ENCODE peak calls at places on chromosomes 2 and 18, in six cellular contexts. R, V, S, F, M and W are unnamed samples.

GRCh38 chr2:126720647-126721046 is 64.7 kb downstream of the GYPC start:
- DNase-seq in V (no peak), F (no peak), R (no peak), M (no peak), S (no peak), W (no peak)

GRCh38 chr2:150938586-150938985 is 323.1 kb downstream of the RBM43 start:
- DNase-seq in F (peak), V (no peak), S (no peak), R (no peak), M (no peak), W (no peak)

GRCh38 chr2:157307021-157307420 is 18.6 kb downstream of the ERMN start:
- DNase-seq in R (no peak), S (no peak), M (no peak), V (no peak), F (no peak), W (no peak)

GRCh38 chr2:237583385-237584295 is 6.9 kb downstream of the RAB17 start:
- DNase-seq in M (no peak), S (no peak), V (no peak), R (no peak), F (no peak), W (no peak)

GRCh38 chr2:64336171-64336570 is 117.8 kb upstream of the LGALSL start:
- DNase-seq in R (no peak), V (no peak), F (no peak), S (no peak), M (no peak), W (no peak)

GRCh38 chr2:203656522-203657287 is 49.7 kb upstream of the CD28 start:
- DNase-seq in S (peak), V (peak), M (no peak), R (no peak), F (peak), W (no peak)

GRCh38 chr2:36329746-36330145 is 25.8 kb upstream of the CRIM1 start:
- DNase-seq in F (peak), M (no peak), S (no peak), R (peak), V (no peak), W (no peak)

GRCh38 chr2:121360566-121361300 is 75.7 kb upstream of the TFCP2L1 start:
- DNase-seq in M (no peak), V (no peak), F (peak), R (peak), S (peak), W (no peak)

GRCh38 chr2:162327134-162327769 is 8.8 kb upstream of the IFIH1 start:
- DNase-seq in F (no peak), R (no peak), M (peak), V (no peak), S (no peak), W (no peak)

GRCh38 chr2:3512086-3512485 is 7.2 kb downstream of the ADI1 start:
- DNase-seq in V (no peak), F (no peak), M (no peak), S (no peak), R (no peak), W (no peak)

GRCh38 chr2:204870053-204870452 is 324.8 kb downstream of the PARD3B start:
- DNase-seq in F (no peak), R (no peak), V (no peak), S (no peak), M (no peak), W (no peak)

GRCh38 chr2:70960833-70961647 is 17.4 kb upstream of the ANKRD53 start:
- DNase-seq in F (no peak), R (no peak), V (no peak), M (no peak), S (no peak), W (no peak)

GRCh38 chr2:222304737-222305509 is 6.1 kb upstream of the PAX3 start:
- DNase-seq in V (no peak), R (no peak), M (no peak), S (no peak), F (no peak), W (no peak)

GRCh38 chr2:1539441-1539840 is 126.2 kb downstream of the TPO start:
- DNase-seq in S (no peak), F (no peak), M (no peak), R (no peak), V (no peak), W (no peak)

GRCh38 chr2:45397292-45397691 is 213.8 kb downstream of the SRBD1 start:
- DNase-seq in M (no peak), V (no peak), F (no peak), S (no peak), R (no peak), W (no peak)

GRCh38 chr2:98730053-98730850 is 680 bp downstream of the MGAT4A start:
- DNase-seq in F (no peak), V (peak), S (peak), R (no peak), M (peak), W (peak)

GRCh38 chr18:834086-834720 is 22.2 kb upstream of the YES1 start:
- DNase-seq in R (no peak), V (no peak), M (no peak), F (no peak), S (no peak), W (no peak)

GRCh38 chr2:196331143-196331542 is 159.8 kb upstream of the STK17B start:
- DNase-seq in M (no peak), F (peak), S (peak), R (peak), V (no peak), W (no peak)

GRCh38 chr2:100179806-100180205 is 37.4 kb upstream of the AFF3 start:
- DNase-seq in V (no peak), R (no peak), F (no peak), M (no peak), S (no peak), W (no peak)

GRCh38 chr2:166081852-166082251 is 46.0 kb downstream of the SCN1A start:
- DNase-seq in V (no peak), F (no peak), M (no peak), R (no peak), S (no peak), W (no peak)

GRCh38 chr2:202317080-202317859 is 51.7 kb downstream of the NOP58 start:
- DNase-seq in R (peak), M (no peak), V (no peak), F (peak), S (peak), W (no peak)

GRCh38 chr2:191252699-191253098 is 7.5 kb downstream of the MYO1B start:
- DNase-seq in F (no peak), M (no peak), V (no peak), S (no peak), R (no peak), W (no peak)

GRCh38 chr2:47488870-47489584 is 86.1 kb downstream of the MSH2 start:
- DNase-seq in M (no peak), R (peak), S (no peak), V (no peak), F (peak), W (no peak)

GRCh38 chr2:230564805-230565779 is 147.6 kb upstream of the CAB39 start:
- DNase-seq in F (peak), M (peak), V (no peak), S (no peak), R (peak), W (no peak)

GRCh38 chr2:98900721-98901120 is 35.3 kb downstream of the CRACDL start:
- DNase-seq in R (no peak), S (no peak), V (no peak), F (no peak), M (no peak), W (no peak)